ENCODE peak calls at places on chromosome X, in ten cellular contexts. P is CD8-positive, alpha-beta memory T cell; G is fibroblast of the aortic adventitia; C is osteocyte; F is RKO; S is SW 1271; A is mucosa of gallbladder; Z is amygdala; W is WTC11; R is renal cortical epithelial cell. H is an unnamed sample.

GRCh38 chrX:93985621-93986020 is 311.6 kb downstream of the FAM133A start:
- DNase-seq in R (no peak), S (no peak), P (no peak), G (no peak), W (no peak), F (peak; percentile 41), C (no peak), A (no peak), Z (no peak), H (peak; percentile 13)

GRCh38 chrX:79161655-79162054 is 17.2 kb downstream of the GPR174 start:
- DNase-seq in W (no peak), F (no peak), C (no peak), A (no peak), S (no peak), R (no peak), G (no peak), Z (no peak), P (peak; percentile 78), H (no peak)

GRCh38 chrX:12947545-12948235 is 27.2 kb upstream of the TMSB4X start:
- DNase-seq in C (no peak), F (no peak), P (no peak), S (no peak), Z (no peak), A (no peak), G (no peak), W (no peak), R (no peak), H (no peak)

GRCh38 chrX:40167240-40168182 is 69.8 kb upstream of the BCOR start:
- DNase-seq in C (no peak), G (no peak), W (peak; percentile 54), R (no peak), A (no peak), P (no peak), S (no peak), Z (no peak), F (no peak), H (no peak)

GRCh38 chrX:34578237-34578636 is 78.8 kb downstream of the TMEM47 start:
- DNase-seq in G (peak; percentile 73), P (no peak), F (peak; percentile 53), C (no peak), R (peak; percentile 44), S (no peak), A (peak; percentile 11), Z (no peak), W (no peak), H (no peak)

GRCh38 chrX:43703211-43703791 is 47.2 kb downstream of the MAOA start:
- DNase-seq in Z (no peak), P (no peak), F (no peak), C (no peak), R (peak; percentile 83), W (no peak), S (peak; percentile 73), G (peak; percentile 50), A (no peak), H (no peak)

GRCh38 chrX:155893513-155893912 is 12.4 kb downstream of the VAMP7 start:
- DNase-seq in C (no peak), S (no peak), P (no peak), R (no peak), G (no peak), Z (no peak), F (no peak), W (no peak), A (no peak), H (no peak)

GRCh38 chrX:53895270-53895669 is 149.0 kb downstream of the PHF8 start:
- DNase-seq in F (no peak), Z (no peak), P (no peak), S (no peak), A (no peak), W (no peak), R (no peak), C (no peak), G (no peak), H (no peak)

GRCh38 chrX:12080265-12080664 is 58.0 kb upstream of the FRMPD4 start:
- DNase-seq in S (peak; percentile 2), C (no peak), A (no peak), Z (no peak), W (no peak), G (peak; percentile 69), R (peak; percentile 45), P (no peak), F (peak; percentile 39), H (peak; percentile 8)

GRCh38 chrX:103607385-103608304 is at the start of gene TCEAL3:
- DNase-seq in W (peak; percentile 48), C (peak; percentile 87), F (peak; percentile 32), R (no peak), A (peak; percentile 45), S (peak; percentile 0), Z (peak; percentile 29), P (peak; percentile 72), G (peak; percentile 34), H (no peak)

GRCh38 chrX:30865020-30865419 is 24.0 kb downstream of the TAB3 start:
- DNase-seq in P (no peak), W (peak; percentile 27), Z (no peak), S (no peak), G (no peak), C (no peak), R (peak; percentile 53), A (no peak), F (no peak), H (no peak)

GRCh38 chrX:107678957-107679740 is 50.8 kb downstream of the PRPS1 start:
- DNase-seq in C (no peak), F (peak; percentile 18), R (peak; percentile 74), G (peak; percentile 69), P (peak; percentile 84), Z (no peak), S (no peak), W (no peak), A (peak; percentile 68), H (no peak)

GRCh38 chrX:44060221-44060620 is 87.0 kb upstream of the NDP start:
- DNase-seq in P (no peak), S (no peak), W (no peak), Z (no peak), A (no peak), C (no peak), F (no peak), G (no peak), R (no peak), H (no peak)

GRCh38 chrX:120840826-120841225 is 34.8 kb downstream of the CT47B1 start:
- DNase-seq in Z (no peak), F (peak; percentile 25), R (peak; percentile 34), A (no peak), W (no peak), S (no peak), G (peak; percentile 69), C (no peak), P (no peak), H (no peak)

GRCh38 chrX:118528089-118528753 is 32.6 kb downstream of the DOCK11 start:
- DNase-seq in W (no peak), Z (no peak), F (no peak), C (no peak), S (no peak), P (peak; percentile 67), R (no peak), G (no peak), A (no peak), H (no peak)

H was measured in RWPE1.